ENCODE peak calls at places on chromosomes 7 and 10, in six cellular contexts. One of them, this sample, is unnamed.

GRCh38 chr10:102673961-102674511 is 29.8 kb downstream of the TRIM8 start:
- DNase-seq in astrocyte of the spinal cord: peak
- DNase-seq in BJ: no peak
- DNase-seq in bronchial epithelial cell: peak
- DNase-seq in left ventricle myocardium inferior: peak
- DNase-seq in HFFc6: peak
- DNase-seq in this sample: no peak

GRCh38 chr10:117166420-117167345 is 28.6 kb upstream of the VAX1 start:
- DNase-seq in HFFc6: no peak
- DNase-seq in left ventricle myocardium inferior: no peak
- DNase-seq in bronchial epithelial cell: peak
- DNase-seq in BJ: no peak
- DNase-seq in astrocyte of the spinal cord: no peak
- DNase-seq in this sample: no peak

GRCh38 chr10:43390791-43391190 is 18.2 kb downstream of the HNRNPF start:
- DNase-seq in left ventricle myocardium inferior: no peak
- DNase-seq in astrocyte of the spinal cord: peak
- DNase-seq in bronchial epithelial cell: peak
- DNase-seq in BJ: no peak
- DNase-seq in HFFc6: peak
- DNase-seq in this sample: peak

GRCh38 chr7:144606231-144606630 is 202.7 kb upstream of the NOBOX start:
- DNase-seq in left ventricle myocardium inferior: no peak
- DNase-seq in HFFc6: no peak
- DNase-seq in bronchial epithelial cell: no peak
- DNase-seq in BJ: no peak
- DNase-seq in astrocyte of the spinal cord: no peak
- DNase-seq in this sample: no peak

GRCh38 chr10:61859786-61860185 is 41.7 kb upstream of the ARID5B start:
- DNase-seq in bronchial epithelial cell: peak
- DNase-seq in left ventricle myocardium inferior: no peak
- DNase-seq in astrocyte of the spinal cord: no peak
- DNase-seq in BJ: no peak
- DNase-seq in HFFc6: no peak
- DNase-seq in this sample: no peak

GRCh38 chr10:117666965-117667364 is 124.4 kb downstream of the EMX2 start:
- DNase-seq in HFFc6: no peak
- DNase-seq in astrocyte of the spinal cord: no peak
- DNase-seq in BJ: no peak
- DNase-seq in bronchial epithelial cell: no peak
- DNase-seq in left ventricle myocardium inferior: no peak
- DNase-seq in this sample: no peak

GRCh38 chr10:32941357-32941756 is 16.7 kb downstream of the ITGB1 start:
- DNase-seq in HFFc6: no peak
- DNase-seq in BJ: no peak
- DNase-seq in left ventricle myocardium inferior: no peak
- DNase-seq in bronchial epithelial cell: no peak
- DNase-seq in astrocyte of the spinal cord: no peak
- DNase-seq in this sample: no peak

GRCh38 chr10:89235073-89235798 is 16.3 kb downstream of the LIPA start:
- DNase-seq in bronchial epithelial cell: no peak
- DNase-seq in BJ: no peak
- DNase-seq in HFFc6: no peak
- DNase-seq in left ventricle myocardium inferior: peak
- DNase-seq in astrocyte of the spinal cord: no peak
- DNase-seq in this sample: no peak

GRCh38 chr10:4234661-4235060 is 449.7 kb upstream of the KLF6 start:
- DNase-seq in astrocyte of the spinal cord: no peak
- DNase-seq in left ventricle myocardium inferior: no peak
- DNase-seq in HFFc6: no peak
- DNase-seq in BJ: no peak
- DNase-seq in bronchial epithelial cell: no peak
- DNase-seq in this sample: no peak

GRCh38 chr7:73909996-73910395 is 49.0 kb downstream of the TMEM270 start:
- DNase-seq in HFFc6: no peak
- DNase-seq in bronchial epithelial cell: no peak
- DNase-seq in BJ: no peak
- DNase-seq in astrocyte of the spinal cord: no peak
- DNase-seq in left ventricle myocardium inferior: no peak
- DNase-seq in this sample: no peak

GRCh38 chr10:17001297-17001744 is 128.3 kb downstream of the CUBN start:
- DNase-seq in astrocyte of the spinal cord: peak
- DNase-seq in bronchial epithelial cell: peak
- DNase-seq in BJ: no peak
- DNase-seq in HFFc6: peak
- DNase-seq in left ventricle myocardium inferior: peak
- DNase-seq in this sample: no peak

GRCh38 chr7:23105086-23105643 is 420 bp upstream of the KLHL7 start:
- DNase-seq in BJ: no peak
- DNase-seq in astrocyte of the spinal cord: no peak
- DNase-seq in left ventricle myocardium inferior: no peak
- DNase-seq in HFFc6: no peak
- DNase-seq in bronchial epithelial cell: no peak
- DNase-seq in this sample: no peak

GRCh38 chr7:18278306-18278705 is 217.2 kb upstream of the HDAC9 start:
- DNase-seq in astrocyte of the spinal cord: peak
- DNase-seq in BJ: no peak
- DNase-seq in HFFc6: no peak
- DNase-seq in bronchial epithelial cell: no peak
- DNase-seq in left ventricle myocardium inferior: no peak
- DNase-seq in this sample: no peak

GRCh38 chr7:116340201-116340847 is 130.0 kb downstream of the TES start:
- DNase-seq in astrocyte of the spinal cord: no peak
- DNase-seq in BJ: no peak
- DNase-seq in left ventricle myocardium inferior: no peak
- DNase-seq in bronchial epithelial cell: peak
- DNase-seq in HFFc6: peak
- DNase-seq in this sample: no peak

GRCh38 chr7:116337800-116338199 is 127.5 kb downstream of the TES start:
- DNase-seq in bronchial epithelial cell: peak
- DNase-seq in HFFc6: no peak
- DNase-seq in BJ: no peak
- DNase-seq in astrocyte of the spinal cord: no peak
- DNase-seq in left ventricle myocardium inferior: no peak
- DNase-seq in this sample: no peak

GRCh38 chr7:116342125-116342524 is 131.8 kb downstream of the TES start:
- DNase-seq in astrocyte of the spinal cord: no peak
- DNase-seq in HFFc6: no peak
- DNase-seq in left ventricle myocardium inferior: no peak
- DNase-seq in BJ: no peak
- DNase-seq in bronchial epithelial cell: peak
- DNase-seq in this sample: no peak

GRCh38 chr7:116339564-116339963 is 129.2 kb downstream of the TES start:
- DNase-seq in left ventricle myocardium inferior: no peak
- DNase-seq in BJ: no peak
- DNase-seq in HFFc6: peak
- DNase-seq in astrocyte of the spinal cord: peak
- DNase-seq in bronchial epithelial cell: peak
- DNase-seq in this sample: no peak

GRCh38 chr7:116341222-116341907 is 131.0 kb downstream of the TES start:
- DNase-seq in astrocyte of the spinal cord: no peak
- DNase-seq in HFFc6: no peak
- DNase-seq in bronchial epithelial cell: peak
- DNase-seq in left ventricle myocardium inferior: no peak
- DNase-seq in BJ: no peak
- DNase-seq in this sample: no peak
- TF ChIP-seq CTCF in astrocyte of the spinal cord: peak
- TF ChIP-seq CTCF in HFFc6: peak
- TF ChIP-seq CTCF in bronchial epithelial cell: peak
- TF ChIP-seq CTCF in left ventricle myocardium inferior: peak
- TF ChIP-seq CTCF in BJ: no peak
- TF ChIP-seq CTCF in this sample: no peak

DNA sequence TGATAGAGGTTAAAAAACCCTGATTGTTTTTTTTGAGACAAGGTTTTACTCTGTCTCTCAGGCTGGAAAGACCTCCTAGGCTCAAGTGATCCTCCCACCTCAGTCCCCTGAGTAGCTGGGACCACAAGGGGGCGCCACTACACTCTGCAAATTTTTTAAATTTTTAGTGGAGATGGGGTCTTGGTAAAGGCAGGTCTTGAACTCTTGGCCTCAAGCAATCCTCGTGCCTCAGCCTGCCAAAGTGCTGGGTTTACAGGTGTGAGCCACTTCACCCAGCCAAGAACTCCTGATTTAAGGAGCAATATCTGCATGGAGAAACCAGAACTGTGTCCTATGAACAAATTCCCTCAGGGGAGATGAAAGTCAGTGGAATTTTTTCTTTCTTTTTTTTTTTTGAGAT is 7.3 kb upstream of the KLHDC10 start:
- DNase-seq in astrocyte of the spinal cord: peak
- DNase-seq in HFFc6: peak
- DNase-seq in bronchial epithelial cell: no peak
- DNase-seq in BJ: no peak
- DNase-seq in left ventricle myocardium inferior: no peak
- DNase-seq in this sample: peak
- TF ChIP-seq CTCF in astrocyte of the spinal cord: peak
- TF ChIP-seq CTCF in HFFc6: peak
- TF ChIP-seq CTCF in bronchial epithelial cell: peak
- TF ChIP-seq CTCF in BJ: peak
- TF ChIP-seq CTCF in left ventricle myocardium inferior: peak
- TF ChIP-seq CTCF in this sample: peak

GRCh38 chr10:132254841-132255240 is 52.9 kb downstream of the STK32C start:
- DNase-seq in bronchial epithelial cell: no peak
- DNase-seq in HFFc6: no peak
- DNase-seq in BJ: no peak
- DNase-seq in left ventricle myocardium inferior: no peak
- DNase-seq in astrocyte of the spinal cord: no peak
- DNase-seq in this sample: no peak

GRCh38 chr10:132250456-132251223 is 57.1 kb downstream of the STK32C start:
- DNase-seq in bronchial epithelial cell: no peak
- DNase-seq in left ventricle myocardium inferior: no peak
- DNase-seq in astrocyte of the spinal cord: no peak
- DNase-seq in HFFc6: no peak
- DNase-seq in BJ: no peak
- DNase-seq in this sample: no peak

GRCh38 chr10:132251928-132252327 is 55.8 kb downstream of the STK32C start:
- DNase-seq in BJ: no peak
- DNase-seq in left ventricle myocardium inferior: no peak
- DNase-seq in astrocyte of the spinal cord: no peak
- DNase-seq in bronchial epithelial cell: no peak
- DNase-seq in HFFc6: no peak
- DNase-seq in this sample: no peak

GRCh38 chr10:132253092-132253687 is 54.6 kb downstream of the STK32C start:
- DNase-seq in left ventricle myocardium inferior: no peak
- DNase-seq in HFFc6: no peak
- DNase-seq in astrocyte of the spinal cord: no peak
- DNase-seq in bronchial epithelial cell: no peak
- DNase-seq in BJ: no peak
- DNase-seq in this sample: no peak

GRCh38 chr10:132252412-132252811 is 55.3 kb downstream of the STK32C start:
- DNase-seq in astrocyte of the spinal cord: no peak
- DNase-seq in left ventricle myocardium inferior: no peak
- DNase-seq in bronchial epithelial cell: no peak
- DNase-seq in HFFc6: no peak
- DNase-seq in BJ: no peak
- DNase-seq in this sample: no peak
- TF ChIP-seq CTCF in astrocyte of the spinal cord: no peak
- TF ChIP-seq CTCF in left ventricle myocardium inferior: no peak
- TF ChIP-seq CTCF in bronchial epithelial cell: no peak
- TF ChIP-seq CTCF in HFFc6: peak
- TF ChIP-seq CTCF in BJ: peak
- TF ChIP-seq CTCF in this sample: no peak

DNA sequence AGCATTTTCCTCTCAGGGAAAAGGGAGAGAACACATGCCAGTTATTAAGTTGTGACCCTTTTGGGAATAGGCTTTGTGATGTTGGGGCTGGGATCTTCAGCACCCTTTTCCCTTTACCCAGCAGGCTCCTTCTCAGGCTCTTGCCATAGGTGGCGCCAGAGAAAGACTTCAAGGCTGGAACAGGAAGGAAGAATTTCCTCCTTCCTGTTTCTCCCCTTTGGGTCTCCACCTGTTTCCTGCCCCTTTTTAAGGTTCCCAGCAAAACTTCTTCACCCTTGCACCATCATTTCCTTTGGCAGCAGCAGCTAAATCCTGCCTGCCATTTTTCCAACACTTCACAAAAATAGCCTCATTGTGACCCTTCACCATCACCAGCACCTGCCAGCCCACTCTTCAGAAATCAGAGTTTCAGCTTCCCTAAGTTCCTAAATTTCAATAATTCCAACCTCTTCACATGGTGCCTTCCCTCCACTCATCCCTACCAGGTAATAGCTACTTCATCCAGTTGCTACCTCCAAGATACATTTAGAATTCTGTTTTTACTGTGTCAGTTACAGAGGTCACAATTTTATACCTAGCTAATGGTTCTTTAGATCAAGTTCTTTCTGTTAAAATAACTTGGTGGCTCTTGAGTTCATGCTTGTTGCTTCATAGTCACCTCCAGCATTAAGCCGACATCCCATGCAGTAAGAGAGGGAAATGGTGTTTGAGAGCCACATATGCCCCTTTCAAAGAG is 22.4 kb upstream of the FOXK1 start:
- DNase-seq in astrocyte of the spinal cord: no peak
- DNase-seq in left ventricle myocardium inferior: no peak
- DNase-seq in BJ: no peak
- DNase-seq in bronchial epithelial cell: no peak
- DNase-seq in HFFc6: no peak
- DNase-seq in this sample: no peak
- TF ChIP-seq CTCF in astrocyte of the spinal cord: no peak
- TF ChIP-seq CTCF in left ventricle myocardium inferior: no peak
- TF ChIP-seq CTCF in BJ: no peak
- TF ChIP-seq CTCF in bronchial epithelial cell: no peak
- TF ChIP-seq CTCF in HFFc6: peak
- TF ChIP-seq CTCF in this sample: no peak

DNA sequence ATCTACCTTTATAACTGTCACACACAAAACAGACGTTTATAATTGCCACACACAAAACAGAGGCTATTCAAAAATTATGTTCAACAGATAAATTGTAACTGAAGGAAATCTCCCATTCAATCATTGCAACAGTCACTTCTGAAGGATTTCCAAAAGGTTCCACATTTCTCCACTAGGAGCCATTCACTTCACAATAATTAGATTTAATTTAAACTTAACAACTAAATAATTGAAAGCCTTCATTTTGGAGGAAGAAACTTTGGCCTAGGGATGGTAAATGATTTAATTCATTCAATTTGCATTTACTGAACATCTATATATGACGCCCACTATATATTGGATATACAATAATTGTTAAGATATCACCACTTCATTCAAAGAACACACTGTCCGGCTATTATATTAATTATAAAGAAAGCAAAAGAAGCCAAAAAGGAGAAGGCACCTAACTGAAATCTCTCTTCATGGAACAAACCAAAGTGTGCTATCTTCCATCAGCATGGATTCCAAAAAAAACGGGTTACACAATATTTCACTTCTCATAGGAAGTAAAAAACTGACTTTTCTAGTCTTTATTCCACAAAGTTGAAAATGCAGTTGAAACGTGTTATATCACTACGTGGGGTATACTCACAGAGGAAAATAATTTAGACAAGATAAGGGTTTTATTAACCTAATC is 1.7 kb downstream of the ATAD1 start:
- DNase-seq in bronchial epithelial cell: no peak
- DNase-seq in HFFc6: no peak
- DNase-seq in left ventricle myocardium inferior: no peak
- DNase-seq in astrocyte of the spinal cord: no peak
- DNase-seq in BJ: no peak
- DNase-seq in this sample: no peak
- TF ChIP-seq CTCF in bronchial epithelial cell: peak
- TF ChIP-seq CTCF in HFFc6: peak
- TF ChIP-seq CTCF in left ventricle myocardium inferior: no peak
- TF ChIP-seq CTCF in astrocyte of the spinal cord: no peak
- TF ChIP-seq CTCF in BJ: peak
- TF ChIP-seq CTCF in this sample: no peak

GRCh38 chr7:87624628-87625027 is 3.6 kb upstream of the RUNDC3B start:
- DNase-seq in BJ: no peak
- DNase-seq in bronchial epithelial cell: no peak
- DNase-seq in left ventricle myocardium inferior: no peak
- DNase-seq in HFFc6: no peak
- DNase-seq in astrocyte of the spinal cord: no peak
- DNase-seq in this sample: no peak
- TF ChIP-seq CTCF in BJ: no peak
- TF ChIP-seq CTCF in bronchial epithelial cell: no peak
- TF ChIP-seq CTCF in left ventricle myocardium inferior: peak
- TF ChIP-seq CTCF in HFFc6: peak
- TF ChIP-seq CTCF in astrocyte of the spinal cord: no peak
- TF ChIP-seq CTCF in this sample: peak